ENCODE peak calls at places on chromosomes 5 and 9, in four cellular contexts. K, X, Y and I are unnamed samples.

GRCh38 chr5:72601861-72602260 is 94.7 kb upstream of the ZNF366 start:
- DNase-seq in K (no peak), X (no peak), Y (no peak), I (no peak)

GRCh38 chr5:112570708-112571448 is 151.8 kb upstream of the EPB41L4A start:
- DNase-seq in K (no peak), X (no peak), Y (no peak), I (no peak)

GRCh38 chr5:169218862-169219261 is 82.1 kb downstream of the SLIT3 start:
- DNase-seq in K (no peak), X (no peak), Y (no peak), I (no peak)

GRCh38 chr5:171367424-171368370 is 20.0 kb upstream of the NPM1 start:
- DNase-seq in K (no peak), X (no peak), Y (no peak), I (no peak)

GRCh38 chr5:157540124-157540523 is 35.5 kb downstream of the ADAM19 start:
- DNase-seq in K (no peak), X (no peak), Y (no peak), I (no peak)

GRCh38 chr9:137975527-137975913 is 97.9 kb downstream of the CACNA1B start:
- DNase-seq in K (no peak), X (no peak), Y (no peak), I (no peak)

GRCh38 chr5:96064905-96065304 is 103.3 kb upstream of the ELL2 start:
- DNase-seq in K (no peak), X (no peak), Y (no peak), I (no peak)

GRCh38 chr5:175814676-175815075 is 56.7 kb upstream of the CPLX2 start:
- DNase-seq in K (peak; percentile 20), X (peak; percentile 45), Y (no peak), I (peak; percentile 45)

GRCh38 chr9:138102246-138103051 is 224.9 kb downstream of the CACNA1B start:
- DNase-seq in K (no peak), X (no peak), Y (no peak), I (no peak)

GRCh38 chr5:69414885-69415583 is at the start of gene MARVELD2:
- DNase-seq in K (peak; percentile 63), X (no peak), Y (no peak), I (no peak)

GRCh38 chr9:92328225-92328624 is 2.5 kb downstream of the CENPP start:
- DNase-seq in K (no peak), X (peak; percentile 41), Y (peak; percentile 39), I (peak; percentile 51)

GRCh38 chr5:173618927-173619519 is 2.6 kb upstream of the BOD1 start:
- DNase-seq in K (no peak), X (no peak), Y (no peak), I (no peak)

GRCh38 chr9:34575775-34576592 is 13.5 kb downstream of the CNTFR start:
- DNase-seq in K (no peak), X (no peak), Y (no peak), I (no peak)

GRCh38 chr9:88076286-88077070 is 61.8 kb downstream of the SPATA31C2 start:
- DNase-seq in K (peak; percentile 79), X (peak; percentile 16), Y (no peak), I (peak; percentile 69)

GRCh38 chr9:131398204-131398603 is 4.3 kb downstream of the PRRC2B start:
- DNase-seq in K (no peak), X (no peak), Y (no peak), I (no peak)

GRCh38 chr9:92616199-92617129 is 53.5 kb downstream of the IPPK start:
- DNase-seq in K (no peak), X (no peak), Y (no peak), I (no peak)

GRCh38 chr5:73441377-73441776 is 7.2 kb downstream of the FOXD1 start:
- DNase-seq in K (no peak), X (no peak), Y (no peak), I (no peak)